ENCODE peak calls at places on chromosomes 6 and 20, in four cellular contexts. G is CD4-positive, alpha-beta T cell; K is kidney; B is colonic mucosa. M is an unnamed sample.

GRCh38 chr20:58693226-58694006 is 816 bp downstream of the NPEPL1 start:
- DNase-seq in G (no peak), K (peak; percentile 80), B (peak; percentile 36), M (peak; percentile 12)

GRCh38 chr20:722822-723644 is 45.3 kb downstream of the SLC52A3 start:
- DNase-seq in G (no peak), K (no peak), B (no peak), M (no peak)

GRCh38 chr20:15814903-15815302 is 758.3 kb downstream of the KIF16B start:
- DNase-seq in G (no peak), K (no peak), B (no peak), M (no peak)

GRCh38 chr6:77106992-77107391 is 356.3 kb downstream of the HTR1B start:
- DNase-seq in G (no peak), K (no peak), B (no peak), M (no peak)

GRCh38 chr6:43825187-43826115 is 55.4 kb downstream of the VEGFA start:
- DNase-seq in G (no peak), K (no peak), B (no peak), M (no peak)

GRCh38 chr6:105401247-105402089 is 1.4 kb downstream of the PREP start:
- DNase-seq in G (no peak), K (no peak), B (no peak), M (no peak)

GRCh38 chr20:20229595-20229994 is 138.3 kb upstream of the INSM1 start:
- DNase-seq in G (no peak), K (no peak), B (no peak), M (no peak)

GRCh38 chr6:85483041-85483700 is 33.3 kb downstream of the NT5E start:
- DNase-seq in G (peak; percentile 70), K (peak; percentile 89), B (peak; percentile 86), M (peak; percentile 57)

GRCh38 chr6:89566930-89567634 is 71.5 kb downstream of the LYRM2 start:
- DNase-seq in G (no peak), K (no peak), B (no peak), M (peak; percentile 91)

GRCh38 chr6:20811112-20811746 is 277.0 kb downstream of the CDKAL1 start:
- DNase-seq in G (no peak), K (no peak), B (no peak), M (peak; percentile 55)

GRCh38 chr6:1617466-1618304 is 8.0 kb downstream of the FOXC1 start:
- DNase-seq in G (no peak), K (peak; percentile 74), B (no peak), M (no peak)

GRCh38 chr6:165662671-165663282 is at the start of gene PDE10A:
- DNase-seq in G (no peak), K (peak; percentile 85), B (no peak), M (peak; percentile 68)

GRCh38 chr6:11232968-11233626 is 629 bp upstream of the NEDD9 start:
- DNase-seq in G (no peak), K (no peak), B (peak; percentile 61), M (peak; percentile 76)

GRCh38 chr20:38961530-38962043 is 557 bp upstream of the DHX35 start:
- DNase-seq in G (peak; percentile 1), K (no peak), B (no peak), M (no peak)

GRCh38 chr6:121531658-121532167 is 96.3 kb downstream of the GJA1 start:
- DNase-seq in G (no peak), K (no peak), B (no peak), M (no peak)

GRCh38 chr6:42746452-42747400 is 823 bp upstream of the TBCC start:
- DNase-seq in G (peak; percentile 82), K (peak; percentile 95), B (peak; percentile 83), M (peak; percentile 84)

GRCh38 chr6:155188707-155189496 is 74.9 kb upstream of the CLDN20 start:
- DNase-seq in G (no peak), K (no peak), B (no peak), M (no peak)

GRCh38 chr20:17036546-17036945 is 190.3 kb upstream of the PCSK2 start:
- DNase-seq in G (no peak), K (no peak), B (no peak), M (no peak)

GRCh38 chr20:62141397-62142251 is 1.6 kb downstream of the PSMA7 start:
- DNase-seq in G (peak; percentile 10), K (no peak), B (no peak), M (no peak)

GRCh38 chr6:36129889-36130671 is at the start of gene MAPK13:
- DNase-seq in G (peak; percentile 32), K (no peak), B (peak; percentile 63), M (no peak)

GRCh38 chr6:134447423-134447822 is 129.5 kb upstream of the SGK1 start:
- DNase-seq in G (no peak), K (no peak), B (no peak), M (no peak)

GRCh38 chr20:11354841-11355240 is 562.9 kb upstream of the BTBD3 start:
- DNase-seq in G (no peak), K (no peak), B (no peak), M (no peak)

GRCh38 chr6:64330694-64331309 is 695.2 kb downstream of the PHF3 start:
- DNase-seq in G (no peak), K (peak; percentile 71), B (peak; percentile 87), M (peak; percentile 48)

GRCh38 chr6:55916188-55916587 is 40.8 kb upstream of the BMP5 start:
- DNase-seq in G (no peak), K (no peak), B (no peak), M (no peak)

GRCh38 chr6:122026572-122027369 is 372.7 kb upstream of the HSF2 start:
- DNase-seq in G (no peak), K (no peak), B (no peak), M (no peak)

GRCh38 chr6:33073431-33073871 is at the start of gene HLA-DPA1:
- DNase-seq in G (peak; percentile 32), K (no peak), B (peak; percentile 28), M (no peak)

GRCh38 chr6:3489032-3489757 is 32.3 kb upstream of the SLC22A23 start:
- DNase-seq in G (no peak), K (no peak), B (no peak), M (no peak)
- H3K27ac ChIP-seq in G (no peak overlapping the region), K (no peak overlapping the region), B (no peak overlapping the region), M (no peak overlapping the region)

GRCh38 chr6:31125162-31125561 is 4.9 kb upstream of the CDSN start:
- DNase-seq in G (no peak), K (peak; percentile 91), B (no peak), M (no peak)
- H3K27ac ChIP-seq in G (no peak overlapping the region), K (no peak overlapping the region), B (no peak overlapping the region), M (no peak overlapping the region)

GRCh38 chr20:52207020-52207810 is 15.6 kb upstream of the ZFP64 start:
- DNase-seq in G (no peak), K (no peak), B (no peak), M (no peak)

GRCh38 chr20:52196845-52197244 is 5.3 kb upstream of the ZFP64 start:
- DNase-seq in G (no peak), K (no peak), B (no peak), M (no peak)

GRCh38 chr20:52200870-52201269 is 9.3 kb upstream of the ZFP64 start:
- DNase-seq in G (no peak), K (no peak), B (no peak), M (no peak)

GRCh38 chr20:52204136-52204535 is 12.6 kb upstream of the ZFP64 start:
- DNase-seq in G (no peak), K (no peak), B (no peak), M (no peak)

DNA sequence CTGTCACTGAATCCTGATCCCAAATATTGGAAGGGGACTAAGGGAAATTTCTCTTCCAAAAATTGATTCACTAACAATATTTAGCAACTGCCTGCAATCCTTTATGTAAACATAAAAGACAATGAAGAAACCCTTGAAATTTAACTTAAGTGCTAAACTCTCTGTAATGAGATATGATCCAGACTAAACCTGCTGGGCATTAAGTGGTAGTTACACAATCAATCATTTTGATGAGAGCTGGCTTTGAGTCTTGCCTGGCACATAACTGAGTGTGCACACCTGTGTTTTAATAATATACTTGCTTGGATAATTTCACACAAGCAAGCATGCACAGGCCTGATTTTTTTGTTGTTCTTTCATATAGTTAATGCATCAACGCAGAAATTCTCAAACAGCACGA is 9.8 kb upstream of the ZFP64 start:
- DNase-seq in G (no peak), K (no peak), B (no peak), M (no peak)
- H3K27ac ChIP-seq in G (no peak overlapping the region), K (no peak overlapping the region), B (no peak overlapping the region), M (no peak overlapping the region)

GRCh38 chr6:141321486-141322347 is 811.0 kb upstream of the GJE1 start:
- DNase-seq in G (no peak), K (no peak), B (no peak), M (no peak)

GRCh38 chr6:141326426-141326825 is 806.3 kb upstream of the GJE1 start:
- DNase-seq in G (peak; percentile 8), K (no peak), B (no peak), M (no peak)

GRCh38 chr6:141326925-141327324 is 805.8 kb upstream of the GJE1 start:
- DNase-seq in G (no peak), K (no peak), B (no peak), M (no peak)
- H3K27ac ChIP-seq in G (no peak overlapping the region), K (no peak overlapping the region), B (no peak overlapping the region), M (no peak overlapping the region)

GRCh38 chr6:61835214-61835613 is 450.8 kb downstream of the KHDRBS2 start:
- DNase-seq in G (no peak), K (no peak), B (no peak), M (no peak)

DNA sequence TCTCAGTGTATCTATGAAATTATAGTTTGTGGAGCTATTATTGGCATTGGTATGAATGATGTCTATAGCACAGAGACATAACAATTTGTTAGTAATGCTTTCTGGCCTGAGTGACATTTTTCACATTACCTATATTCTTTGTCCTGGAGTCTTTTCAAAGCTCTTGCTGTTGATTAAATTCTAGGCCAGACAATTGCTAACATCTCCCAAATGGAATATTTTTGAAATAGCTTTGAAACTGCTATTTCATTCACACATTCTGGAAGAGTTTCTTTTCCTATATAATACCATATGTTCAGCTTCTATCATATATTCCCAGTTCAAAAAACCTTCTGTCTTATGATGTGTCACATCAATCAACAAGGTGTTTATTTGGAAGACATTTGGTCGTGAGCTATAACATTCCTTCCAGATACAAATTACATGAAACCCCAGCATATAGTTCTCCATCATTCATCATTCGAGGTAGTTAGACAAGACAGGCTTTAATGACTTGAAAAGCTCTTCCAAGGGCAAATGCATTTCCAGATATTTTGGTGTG is 452.8 kb downstream of the KHDRBS2 start:
- DNase-seq in G (no peak), K (no peak), B (no peak), M (no peak)
- H3K27ac ChIP-seq in G (no peak overlapping the region), K (no peak overlapping the region), B (no peak overlapping the region), M (no peak overlapping the region)

GRCh38 chr20:44173116-44173515 is 13.9 kb downstream of the JPH2 start:
- DNase-seq in G (no peak), K (no peak), B (no peak), M (no peak)
- H3K27ac ChIP-seq in G (no peak overlapping the region), K (no peak overlapping the region), B (no peak overlapping the region), M (no peak overlapping the region)

M was measured in neuronal stem cell.